ENCODE peak calls at places on chromosome 13, in seven cellular contexts. W is epithelial cell of proximal tubule, B is germinal center, O is smooth muscle cell of the brain vasculature, D is heart right ventricle, L is cerebellar nuclear complex, V is COR-L47. Y is an unnamed sample.

GRCh38 chr13:42412812-42413795 is 141.2 kb downstream of the AKAP11 start:
- DNase-seq in W (no peak), B (no peak), O (no peak), D (no peak), L (no peak), V (no peak), Y (no peak)

GRCh38 chr13:105969761-105970160 is 565.7 kb downstream of the EFNB2 start:
- DNase-seq in W (peak; percentile 90), B (no peak), O (no peak), D (no peak), L (no peak), V (no peak), Y (no peak)

GRCh38 chr13:94988654-94989053 is 276.3 kb upstream of the SOX21 start:
- DNase-seq in W (no peak), B (no peak), O (no peak), D (no peak), L (no peak), V (no peak), Y (no peak)

GRCh38 chr13:96052655-96053002 is 572 bp downstream of the UGGT2 start:
- DNase-seq in W (no peak), B (no peak), O (no peak), D (no peak), L (no peak), V (peak; percentile 17), Y (no peak)

GRCh38 chr13:91045351-91046034 is 302.0 kb upstream of the MIR17HG start:
- DNase-seq in W (no peak), B (no peak), O (no peak), D (no peak), L (no peak), V (peak; percentile 10), Y (no peak)

GRCh38 chr13:20391597-20392452 is 133.8 kb downstream of the CRYL1 start:
- DNase-seq in W (no peak), B (no peak), O (no peak), D (no peak), L (no peak), V (no peak), Y (no peak)

GRCh38 chr13:103328899-103329298 is 262.7 kb upstream of the SLC10A2 start:
- DNase-seq in W (no peak), B (no peak), O (no peak), D (no peak), L (no peak), V (no peak), Y (no peak)

GRCh38 chr13:60165391-60166099 is 1.8 kb upstream of the DIAPH3 start:
- DNase-seq in W (no peak), B (no peak), O (no peak), D (no peak), L (no peak), V (no peak), Y (no peak)

GRCh38 chr13:111398715-111399299 is 78.4 kb downstream of the TEX29 start:
- DNase-seq in W (no peak), B (no peak), O (no peak), D (no peak), L (no peak), V (no peak), Y (peak; percentile 10)

GRCh38 chr13:105016266-105016665 is 1519.2 kb downstream of the EFNB2 start:
- DNase-seq in W (no peak), B (no peak), O (no peak), D (no peak), L (no peak), V (no peak), Y (no peak)

GRCh38 chr13:80082396-80083096 is 258.4 kb downstream of the SPRY2 start:
- DNase-seq in W (peak; percentile 43), B (no peak), O (no peak), D (no peak), L (peak; percentile 62), V (no peak), Y (no peak)

GRCh38 chr13:105787518-105788085 is 747.9 kb downstream of the EFNB2 start:
- DNase-seq in W (no peak), B (no peak), O (no peak), D (no peak), L (no peak), V (no peak), Y (no peak)

GRCh38 chr13:24648271-24648670 is 31.9 kb upstream of the ATP12A start:
- DNase-seq in W (no peak), B (no peak), O (no peak), D (no peak), L (no peak), V (no peak), Y (no peak)

GRCh38 chr13:92938481-92939020 is 288.1 kb upstream of the GPC6 start:
- DNase-seq in W (no peak), B (no peak), O (no peak), D (no peak), L (no peak), V (no peak), Y (no peak)

GRCh38 chr13:43304945-43305344 is 281.6 kb downstream of the DNAJC15 start:
- DNase-seq in W (no peak), B (no peak), O (no peak), D (no peak), L (no peak), V (no peak), Y (no peak)

GRCh38 chr13:110555601-110556223 is 5.8 kb downstream of the RAB20 start:
- DNase-seq in W (no peak), B (no peak), O (no peak), D (no peak), L (no peak), V (no peak), Y (no peak)

GRCh38 chr13:107379398-107380155 is 811.6 kb upstream of the ARGLU1 start:
- DNase-seq in W (peak; percentile 41), B (no peak), O (no peak), D (no peak), L (no peak), V (no peak), Y (no peak)

GRCh38 chr13:26786651-26787295 is 26.2 kb upstream of the GPR12 start:
- DNase-seq in W (no peak), B (no peak), O (no peak), D (no peak), L (peak; percentile 19), V (no peak), Y (no peak)

GRCh38 chr13:98254541-98254940 is 77.5 kb upstream of the RNF113B start:
- DNase-seq in W (no peak), B (no peak), O (no peak), D (no peak), L (no peak), V (no peak), Y (no peak)

GRCh38 chr13:30235206-30235605 is 72.1 kb downstream of the KATNAL1 start:
- DNase-seq in W (no peak), B (no peak), O (no peak), D (no peak), L (no peak), V (no peak), Y (no peak)

GRCh38 chr13:99339736-99340392 is 32.7 kb upstream of the GPR183 start:
- DNase-seq in W (peak; percentile 12), B (no peak), O (no peak), D (no peak), L (no peak), V (no peak), Y (no peak)

GRCh38 chr13:46605089-46605488 is 52.1 kb downstream of the LRCH1 start:
- DNase-seq in W (no peak), B (no peak), O (no peak), D (peak; percentile 63), L (no peak), V (no peak), Y (no peak)

GRCh38 chr13:74217816-74218215 is 83.6 kb upstream of the KLF12 start:
- DNase-seq in W (no peak), B (no peak), O (no peak), D (no peak), L (no peak), V (no peak), Y (no peak)

GRCh38 chr13:44411841-44412240 is 38.2 kb downstream of the SERP2 start:
- DNase-seq in W (no peak), B (no peak), O (no peak), D (no peak), L (no peak), V (no peak), Y (no peak)

GRCh38 chr13:25213716-25214115 is 41.6 kb upstream of the AMER2 start:
- DNase-seq in W (no peak), B (no peak), O (no peak), D (no peak), L (no peak), V (no peak), Y (no peak)

Y was measured in B cell.